ENCODE peak calls at places on chromosomes 12 and 14, in six cellular contexts. S is cardiac muscle cell; X is effector memory CD4-positive, alpha-beta T cell; G is PC-3; O is prostate gland; T is suprapubic skin. A is an unnamed sample.
A peak's percentile ranks its signal among the peaks of the same experiment; 100 is the strongest.

GRCh38 chr14:91893659-91894058 is 26.3 kb upstream of the TC2N start:
- DNase-seq in G (no peak), S (no peak), X (no peak), T (no peak), O (no peak), A (no peak)

GRCh38 chr12:105212431-105212830 is 23.5 kb downstream of the APPL2 start:
- DNase-seq in T (no peak), G (peak; percentile 87), S (no peak), O (no peak), X (no peak), A (no peak)

GRCh38 chr12:97131220-97131981 is 224.3 kb downstream of the NEDD1 start:
- DNase-seq in X (no peak), O (peak; percentile 4), G (no peak), S (no peak), T (no peak), A (no peak)

GRCh38 chr12:107511292-107511691 is 174.3 kb upstream of the PWP1 start:
- DNase-seq in X (no peak), T (no peak), S (no peak), O (no peak), G (no peak), A (no peak)

GRCh38 chr14:51473808-51474207 is 177.9 kb upstream of the FRMD6 start:
- DNase-seq in X (no peak), T (no peak), O (no peak), S (no peak), G (peak; percentile 72), A (no peak)

GRCh38 chr14:22837750-22838538 is 1.6 kb downstream of the MMP14 start:
- DNase-seq in X (no peak), O (peak; percentile 68), S (no peak), G (peak; percentile 51), T (peak; percentile 90), A (peak; percentile 68)

GRCh38 chr12:56041579-56042429 is at the start of gene RPS26:
- DNase-seq in T (peak; percentile 96), G (peak; percentile 99), X (peak; percentile 87), S (peak; percentile 99), O (peak; percentile 94), A (peak; percentile 90)

GRCh38 chr12:106633451-106633823 is 50.6 kb downstream of the RFX4 start:
- DNase-seq in O (no peak), X (no peak), T (no peak), S (no peak), G (peak; percentile 27), A (no peak)

GRCh38 chr14:94971750-94972149 is 185.6 kb downstream of the DICER1 start:
- DNase-seq in O (peak; percentile 54), S (no peak), G (no peak), T (no peak), X (no peak), A (peak; percentile 21)

GRCh38 chr12:16299403-16299802 is 21.9 kb upstream of the SLC15A5 start:
- DNase-seq in O (no peak), S (no peak), G (peak; percentile 36), X (no peak), T (no peak), A (no peak)

GRCh38 chr12:130838284-130838950 is 633 bp downstream of the STX2 start:
- DNase-seq in S (peak; percentile 56), X (peak; percentile 18), O (peak; percentile 25), T (peak; percentile 72), G (peak; percentile 46), A (no peak)

GRCh38 chr14:101823511-101824120 is 62.1 kb downstream of the PPP2R5C start:
- DNase-seq in S (no peak), T (no peak), G (no peak), X (peak; percentile 65), O (no peak), A (no peak)

GRCh38 chr14:24612186-24612585 is 2.7 kb upstream of the GZMH start:
- DNase-seq in X (no peak), T (no peak), O (no peak), G (no peak), S (no peak), A (no peak)

GRCh38 chr14:47009615-47010014 is 358.0 kb upstream of the RPL10L start:
- DNase-seq in G (no peak), X (no peak), O (no peak), S (peak; percentile 3), T (no peak), A (no peak)

GRCh38 chr12:104514127-104514810 is 57.5 kb downstream of the CHST11 start:
- DNase-seq in O (no peak), T (no peak), X (no peak), G (no peak), S (no peak), A (no peak)

GRCh38 chr12:14905269-14906004 is 19.8 kb upstream of the MGP start:
- DNase-seq in G (no peak), T (no peak), S (no peak), X (no peak), O (no peak), A (no peak)

GRCh38 chr12:92719674-92720073 is 16.9 kb downstream of the PLEKHG7 start:
- DNase-seq in S (no peak), G (peak; percentile 33), T (no peak), X (no peak), O (no peak), A (no peak)

GRCh38 chr14:77985235-77985634 is 184.9 kb upstream of the NRXN3 start:
- DNase-seq in O (no peak), G (no peak), X (no peak), S (no peak), T (no peak), A (no peak)

GRCh38 chr14:77376380-77376770 is 519 bp downstream of the TMED8 start:
- DNase-seq in S (no peak), O (peak; percentile 5), G (peak; percentile 27), X (peak; percentile 9), T (peak; percentile 56), A (peak; percentile 9)

GRCh38 chr14:23377201-23377550 is 330 bp downstream of the CMTM5 start:
- DNase-seq in O (no peak), S (peak; percentile 53), G (no peak), X (no peak), T (no peak), A (no peak)

GRCh38 chr14:65255583-65256443 is 153.5 kb upstream of the MAX start:
- DNase-seq in X (no peak), S (peak; percentile 46), G (peak; percentile 95), T (peak; percentile 69), O (peak; percentile 75), A (no peak)

GRCh38 chr12:117972341-117972740 is 3.6 kb upstream of the KSR2 start:
- DNase-seq in G (no peak), T (no peak), S (no peak), X (no peak), O (no peak), A (no peak)

GRCh38 chr14:31270196-31270772 is 62.7 kb upstream of the HECTD1 start:
- DNase-seq in X (no peak), O (no peak), G (no peak), T (no peak), S (no peak), A (no peak)
- H3K4me3 ChIP-seq in X (no peak overlapping the region), O (no peak overlapping the region), G (no peak overlapping the region), T (no peak overlapping the region), S (no peak overlapping the region), A (no peak overlapping the region)

GRCh38 chr12:108854055-108854452 is 3.3 kb downstream of the SSH1 start:
- DNase-seq in T (no peak), X (no peak), S (no peak), G (peak; percentile 73), O (no peak), A (peak; percentile 78)
- H3K4me1 ChIP-seq in T (peaks cover 49% of the 10 kb centered on the region), X (peaks cover 22% of the 10 kb centered on the region), S (peaks cover 24% of the 10 kb centered on the region), G (peaks cover 29% of the 10 kb centered on the region), O (peaks cover 10% of the 10 kb centered on the region), A (peaks cover 56% of the 10 kb centered on the region)

GRCh38 chr14:100748403-100748802 is 21.7 kb downstream of the DLK1 start:
- DNase-seq in G (no peak), X (no peak), O (no peak), T (no peak), S (no peak), A (no peak)

GRCh38 chr14:100747736-100748135 is 21.0 kb downstream of the DLK1 start:
- DNase-seq in G (no peak), S (no peak), X (no peak), O (no peak), T (peak; percentile 58), A (no peak)

GRCh38 chr14:100746326-100746725 is 19.6 kb downstream of the DLK1 start:
- DNase-seq in S (no peak), O (no peak), T (no peak), G (no peak), X (no peak), A (no peak)

GRCh38 chr14:100748944-100749343 is 22.3 kb downstream of the DLK1 start:
- DNase-seq in T (peak; percentile 22), G (no peak), X (no peak), O (no peak), S (no peak), A (no peak)

DNA sequence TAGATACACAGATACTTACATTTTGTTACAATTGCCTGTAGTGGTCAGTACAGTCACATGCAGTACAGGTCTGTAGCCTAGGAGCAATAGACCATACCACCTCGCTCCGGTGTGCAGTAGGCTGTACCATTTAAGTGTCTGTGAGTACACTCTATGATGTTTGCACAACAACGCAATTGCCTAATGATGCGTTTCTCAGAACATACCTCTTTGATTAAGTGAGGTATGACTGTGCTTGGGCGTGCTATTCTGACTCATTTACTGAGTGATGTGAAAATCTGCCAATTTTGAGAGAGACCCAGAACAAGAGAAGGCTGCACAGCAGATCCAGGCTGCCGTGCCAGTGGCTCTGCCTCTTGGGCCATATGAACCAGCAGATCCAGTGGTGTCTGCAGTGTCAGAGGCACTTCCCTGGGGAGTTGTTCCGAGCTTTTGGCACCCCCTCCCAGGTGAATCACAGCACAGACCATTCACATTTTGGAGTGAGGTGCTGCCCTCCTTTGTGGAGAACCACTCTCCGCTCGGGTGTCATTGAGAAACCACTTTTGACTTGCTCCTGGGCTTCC is 20.4 kb downstream of the DLK1 start:
- DNase-seq in S (no peak), G (peak; percentile 95), O (no peak), T (peak; percentile 82), X (no peak), A (no peak)
- H3K4me3 ChIP-seq in S (no peak overlapping the region), G (no peak overlapping the region), O (no peak overlapping the region), T (no peak overlapping the region), X (no peak overlapping the region), A (no peak overlapping the region)

GRCh38 chr12:76547526-76547925 is 12.0 kb downstream of the OSBPL8 start:
- DNase-seq in T (no peak), G (no peak), O (no peak), S (no peak), X (no peak), A (no peak)

GRCh38 chr12:76544601-76545261 is 14.8 kb downstream of the OSBPL8 start:
- DNase-seq in T (no peak), S (no peak), X (no peak), O (no peak), G (no peak), A (no peak)

GRCh38 chr12:76546889-76547288 is 12.7 kb downstream of the OSBPL8 start:
- DNase-seq in S (no peak), G (no peak), X (no peak), T (no peak), O (no peak), A (no peak)

GRCh38 chr12:76543831-76544347 is 15.7 kb downstream of the OSBPL8 start:
- DNase-seq in S (no peak), X (no peak), G (no peak), T (no peak), O (no peak), A (no peak)

DNA sequence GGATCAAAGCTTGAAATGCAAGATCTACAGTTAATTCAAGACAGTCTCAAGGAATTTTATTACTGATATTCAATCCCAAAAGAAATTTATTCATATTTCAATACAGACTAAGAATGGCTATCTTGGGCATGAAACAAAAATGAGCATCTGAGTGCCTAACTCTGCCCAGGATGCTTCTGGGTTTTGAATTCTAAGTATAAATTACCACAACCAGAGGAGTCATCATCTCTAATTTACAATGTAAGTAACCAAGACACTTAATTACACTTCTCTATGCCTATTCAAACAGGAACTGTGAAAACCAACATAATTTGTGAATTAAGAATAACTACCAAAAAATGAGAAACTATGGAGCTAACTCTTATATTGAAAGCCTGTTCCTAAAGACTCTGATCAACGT is 14.1 kb downstream of the OSBPL8 start:
- DNase-seq in S (no peak), T (no peak), O (no peak), X (no peak), G (no peak), A (no peak)
- H3K4me1 ChIP-seq in S (peaks cover 44% of the 10 kb centered on the region), T (peaks cover 24% of the 10 kb centered on the region), O (no peaks in the 10 kb centered on the region), X (peaks cover 12% of the 10 kb centered on the region), G (peaks cover 10% of the 10 kb centered on the region), A (peaks cover 8% of the 10 kb centered on the region)

A was measured in tibial nerve.